ENCODE peak calls at places on chromosomes 4 and X, in eight cellular contexts. G is SK-N-SH, B is stomach, H is choroid plexus epithelial cell, C is HCT116, I is retinal pigment epithelial cell, U is fibroblast of lung, E is sigmoid colon. O is an unnamed sample.

GRCh38 chr4:164935363-164935762 is 42.1 kb downstream of the TRIM61 start:
- DNase-seq in C (peak), H (peak), B (no peak), I (no peak), U (no peak), E (no peak), G (peak), O (peak)

GRCh38 chr4:1489639-1489995 is 83.4 kb upstream of the NKX1-1 start:
- DNase-seq in H (no peak), E (peak), U (no peak), I (no peak), G (no peak), C (no peak), B (no peak), O (no peak)

GRCh38 chrX:4379071-4379470 is 665.6 kb upstream of the PRKX start:
- DNase-seq in G (no peak), C (no peak), E (no peak), B (no peak), H (no peak), I (no peak), U (no peak), O (no peak)

GRCh38 chrX:100447563-100448397 is 37.7 kb upstream of the PCDH19 start:
- DNase-seq in U (peak), B (no peak), E (no peak), C (peak), H (peak), I (peak), G (peak), O (peak)

GRCh38 chrX:55484948-55485347 is 4.7 kb downstream of the USP51 start:
- DNase-seq in G (no peak), C (no peak), U (no peak), E (no peak), H (no peak), B (no peak), I (no peak), O (no peak)

GRCh38 chrX:72368796-72369195 is 63.1 kb upstream of the CITED1 start:
- DNase-seq in E (no peak), U (no peak), I (no peak), C (no peak), H (no peak), G (no peak), B (no peak), O (no peak)

GRCh38 chr4:83207497-83208105 is 77.0 kb downstream of the COQ2 start:
- DNase-seq in C (peak), G (no peak), I (peak), H (peak), B (no peak), E (no peak), U (peak), O (no peak)

GRCh38 chr4:113052379-113052951 is 3.0 kb downstream of the ANK2 start:
- DNase-seq in U (peak), E (no peak), C (no peak), I (no peak), B (no peak), G (no peak), H (peak), O (no peak)

GRCh38 chrX:142804085-142804484 is 221.6 kb upstream of the SPANXN4 start:
- DNase-seq in B (no peak), C (no peak), U (no peak), G (peak), I (peak), H (no peak), E (no peak), O (peak)

GRCh38 chr4:138775890-138776289 is 239.7 kb upstream of the NOCT start:
- DNase-seq in U (no peak), H (peak), B (no peak), C (no peak), G (no peak), E (no peak), I (no peak), O (peak)

GRCh38 chrX:42119076-42119475 is 195.7 kb upstream of the CASK start:
- DNase-seq in E (no peak), C (peak), H (peak), I (peak), G (no peak), B (no peak), U (peak), O (no peak)

GRCh38 chr4:183289688-183290087 is 30.4 kb downstream of the CLDN22 start:
- DNase-seq in E (no peak), B (no peak), G (peak), C (no peak), U (no peak), H (no peak), I (no peak), O (no peak)

GRCh38 chr4:42768125-42768748 is 111.3 kb upstream of the ATP8A1 start:
- DNase-seq in I (no peak), C (no peak), U (no peak), B (no peak), H (no peak), G (no peak), E (no peak), O (peak)
- TF ChIP-seq CTCF in I (no peak), C (no peak), U (no peak), B (no peak), H (no peak), G (no peak), E (no peak), O (peak)

GRCh38 chrX:107673401-107673800 is 45.1 kb downstream of the PRPS1 start:
- DNase-seq in U (no peak), I (no peak), E (no peak), B (no peak), G (no peak), H (no peak), C (no peak), O (no peak)

GRCh38 chrX:107675365-107675654 is 47.0 kb downstream of the PRPS1 start:
- DNase-seq in B (no peak), H (peak), E (no peak), I (no peak), C (no peak), U (no peak), G (no peak), O (no peak)

GRCh38 chrX:107672955-107673378 is 44.7 kb downstream of the PRPS1 start:
- DNase-seq in I (no peak), E (peak), B (peak), H (peak), U (peak), C (peak), G (peak), O (peak)

GRCh38 chrX:107674480-107675364 is 46.4 kb downstream of the PRPS1 start:
- DNase-seq in I (no peak), H (peak), C (no peak), E (peak), U (peak), G (no peak), B (peak), O (no peak)

GRCh38 chrX:107673933-107674479 is 45.7 kb downstream of the PRPS1 start:
- DNase-seq in U (no peak), I (no peak), E (peak), B (peak), H (peak), C (no peak), G (no peak), O (peak)
- H3K4me3 ChIP-seq in U (no peak), I (no peak), E (peak), B (no peak), H (peak), C (no peak), G (no peak), O (no peak)

DNA sequence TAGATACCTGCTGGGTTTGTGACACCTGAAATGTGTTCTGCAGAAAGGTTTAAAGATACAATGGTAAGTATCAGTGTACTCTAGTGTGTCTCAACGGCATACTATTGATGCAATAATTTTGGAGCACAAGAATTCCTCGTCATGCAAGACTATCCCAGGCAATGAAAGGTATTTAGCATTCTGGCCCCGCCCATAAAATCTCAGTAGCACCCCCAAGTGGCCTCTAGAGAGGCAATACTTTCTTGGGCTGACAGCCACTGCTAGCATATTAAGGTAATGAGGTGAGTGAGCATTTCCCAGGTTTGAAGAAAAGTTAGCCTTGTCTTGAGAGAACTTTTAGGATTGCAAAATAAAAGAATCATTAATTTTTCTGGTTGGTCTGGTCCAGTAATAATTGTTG is 24.0 kb downstream of the TAB3 start:
- DNase-seq in H (peak), I (no peak), G (no peak), C (no peak), E (no peak), U (no peak), B (no peak), O (peak)
- TF ChIP-seq CTCF in H (peak), I (peak), G (peak), C (no peak), E (no peak), U (no peak), B (no peak), O (peak)

GRCh38 chr4:184734758-184735157 is 862 bp upstream of the CENPU start:
- DNase-seq in B (no peak), U (no peak), G (no peak), E (no peak), C (no peak), I (no peak), H (no peak), O (no peak)
- H3K4me3 ChIP-seq in B (peak), U (peak), G (peak), E (peak), C (peak), I (peak), H (peak), O (peak)

GRCh38 chr4:172232966-172233365 is 419.8 kb downstream of the GALNTL6 start:
- DNase-seq in B (no peak), H (peak), C (peak), E (no peak), U (no peak), I (no peak), G (no peak), O (peak)
- TF ChIP-seq CTCF in B (no peak), H (peak), C (peak), E (no peak), U (no peak), I (peak), G (no peak), O (peak)

GRCh38 chr4:15012017-15012788 is 9.9 kb downstream of the CPEB2 start:
- DNase-seq in B (no peak), C (no peak), G (no peak), I (no peak), U (no peak), E (no peak), H (no peak), O (no peak)

GRCh38 chr4:15007201-15007600 is 4.9 kb downstream of the CPEB2 start:
- DNase-seq in C (no peak), H (no peak), G (peak), U (no peak), I (no peak), E (no peak), B (no peak), O (no peak)

GRCh38 chr4:15013585-15013984 is 11.3 kb downstream of the CPEB2 start:
- DNase-seq in B (no peak), U (no peak), E (no peak), G (no peak), H (peak), C (no peak), I (no peak), O (no peak)

GRCh38 chr4:15011166-15011565 is 8.9 kb downstream of the CPEB2 start:
- DNase-seq in C (no peak), B (no peak), I (no peak), G (no peak), U (no peak), H (no peak), E (no peak), O (no peak)

GRCh38 chr4:15010038-15010585 is 7.8 kb downstream of the CPEB2 start:
- DNase-seq in B (no peak), C (no peak), U (no peak), I (no peak), E (no peak), G (no peak), H (no peak), O (peak)
- H3K4me3 ChIP-seq in B (no peak), C (no peak), U (no peak), I (no peak), E (no peak), G (no peak), H (no peak), O (no peak)